ENCODE peak calls at places on chromosomes 5 and 9, in nine cellular contexts. One of them, this sample, is unnamed.

GRCh38 chr9:136089697-136090045 is 5.4 kb downstream of the NACC2 start:
- DNase-seq in activated T-cell treated with anti-CD3 and anti-CD28 coated beads, Interleukin-2, amount 50 U/mL, for 72 hours: no peak
- DNase-seq in fibroblast of lung: peak
- DNase-seq in Calu3: no peak
- DNase-seq in naive B cell: no peak
- DNase-seq in neural progenitor cell: no peak
- DNase-seq in tibial artery: no peak
- DNase-seq in cardiac fibroblast: peak
- DNase-seq in foreskin fibroblast: peak
- DNase-seq in this sample: no peak

GRCh38 chr5:147226512-147226911 is 8.3 kb upstream of the STK32A start:
- DNase-seq in fibroblast of lung: no peak
- DNase-seq in naive B cell: no peak
- DNase-seq in Calu3: no peak
- DNase-seq in neural progenitor cell: no peak
- DNase-seq in cardiac fibroblast: no peak
- DNase-seq in tibial artery: no peak
- DNase-seq in activated T-cell treated with anti-CD3 and anti-CD28 coated beads, Interleukin-2, amount 50 U/mL, for 72 hours: no peak
- DNase-seq in foreskin fibroblast: no peak
- DNase-seq in this sample: no peak

GRCh38 chr9:97237311-97237786 is 70.1 kb upstream of the CCDC180 start:
- DNase-seq in activated T-cell treated with anti-CD3 and anti-CD28 coated beads, Interleukin-2, amount 50 U/mL, for 72 hours: no peak
- DNase-seq in naive B cell: no peak
- DNase-seq in fibroblast of lung: no peak
- DNase-seq in foreskin fibroblast: no peak
- DNase-seq in Calu3: no peak
- DNase-seq in neural progenitor cell: peak
- DNase-seq in tibial artery: no peak
- DNase-seq in cardiac fibroblast: no peak
- DNase-seq in this sample: no peak

GRCh38 chr9:14780251-14780650 is 57.7 kb upstream of the CER1 start:
- DNase-seq in neural progenitor cell: no peak
- DNase-seq in foreskin fibroblast: no peak
- DNase-seq in Calu3: no peak
- DNase-seq in activated T-cell treated with anti-CD3 and anti-CD28 coated beads, Interleukin-2, amount 50 U/mL, for 72 hours: no peak
- DNase-seq in fibroblast of lung: no peak
- DNase-seq in tibial artery: no peak
- DNase-seq in naive B cell: no peak
- DNase-seq in cardiac fibroblast: no peak
- DNase-seq in this sample: no peak

GRCh38 chr5:50655067-50655809 is 11.2 kb upstream of the PARP8 start:
- DNase-seq in cardiac fibroblast: no peak
- DNase-seq in Calu3: no peak
- DNase-seq in neural progenitor cell: no peak
- DNase-seq in naive B cell: no peak
- DNase-seq in fibroblast of lung: no peak
- DNase-seq in activated T-cell treated with anti-CD3 and anti-CD28 coated beads, Interleukin-2, amount 50 U/mL, for 72 hours: no peak
- DNase-seq in foreskin fibroblast: no peak
- DNase-seq in tibial artery: no peak
- DNase-seq in this sample: no peak

GRCh38 chr5:155697236-155697635 is 629.7 kb upstream of the SGCD start:
- DNase-seq in tibial artery: no peak
- DNase-seq in cardiac fibroblast: no peak
- DNase-seq in neural progenitor cell: no peak
- DNase-seq in naive B cell: no peak
- DNase-seq in foreskin fibroblast: no peak
- DNase-seq in fibroblast of lung: no peak
- DNase-seq in activated T-cell treated with anti-CD3 and anti-CD28 coated beads, Interleukin-2, amount 50 U/mL, for 72 hours: no peak
- DNase-seq in Calu3: no peak
- DNase-seq in this sample: no peak

GRCh38 chr9:37446401-37446800 is 18.8 kb downstream of the ZBTB5 start:
- DNase-seq in foreskin fibroblast: peak
- DNase-seq in activated T-cell treated with anti-CD3 and anti-CD28 coated beads, Interleukin-2, amount 50 U/mL, for 72 hours: no peak
- DNase-seq in tibial artery: no peak
- DNase-seq in Calu3: no peak
- DNase-seq in naive B cell: no peak
- DNase-seq in cardiac fibroblast: no peak
- DNase-seq in fibroblast of lung: no peak
- DNase-seq in neural progenitor cell: no peak
- DNase-seq in this sample: no peak

GRCh38 chr5:51013036-51013435 is 346.6 kb downstream of the PARP8 start:
- DNase-seq in activated T-cell treated with anti-CD3 and anti-CD28 coated beads, Interleukin-2, amount 50 U/mL, for 72 hours: no peak
- DNase-seq in Calu3: no peak
- DNase-seq in naive B cell: no peak
- DNase-seq in cardiac fibroblast: no peak
- DNase-seq in tibial artery: no peak
- DNase-seq in neural progenitor cell: no peak
- DNase-seq in fibroblast of lung: no peak
- DNase-seq in foreskin fibroblast: no peak
- DNase-seq in this sample: no peak

GRCh38 chr5:77133061-77133758 is 46.1 kb upstream of the ZBED3 start:
- DNase-seq in fibroblast of lung: peak
- DNase-seq in activated T-cell treated with anti-CD3 and anti-CD28 coated beads, Interleukin-2, amount 50 U/mL, for 72 hours: no peak
- DNase-seq in naive B cell: no peak
- DNase-seq in neural progenitor cell: no peak
- DNase-seq in cardiac fibroblast: peak
- DNase-seq in tibial artery: peak
- DNase-seq in foreskin fibroblast: peak
- DNase-seq in Calu3: peak
- DNase-seq in this sample: no peak

GRCh38 chr9:37486256-37486615 is 488 bp downstream of the POLR1E start:
- DNase-seq in neural progenitor cell: no peak
- DNase-seq in tibial artery: no peak
- DNase-seq in cardiac fibroblast: no peak
- DNase-seq in fibroblast of lung: no peak
- DNase-seq in naive B cell: no peak
- DNase-seq in activated T-cell treated with anti-CD3 and anti-CD28 coated beads, Interleukin-2, amount 50 U/mL, for 72 hours: no peak
- DNase-seq in Calu3: no peak
- DNase-seq in foreskin fibroblast: no peak
- DNase-seq in this sample: no peak

GRCh38 chr5:138867011-138867410 is 8.1 kb downstream of the LRRTM2 start:
- DNase-seq in activated T-cell treated with anti-CD3 and anti-CD28 coated beads, Interleukin-2, amount 50 U/mL, for 72 hours: no peak
- DNase-seq in tibial artery: no peak
- DNase-seq in neural progenitor cell: no peak
- DNase-seq in fibroblast of lung: no peak
- DNase-seq in foreskin fibroblast: no peak
- DNase-seq in cardiac fibroblast: no peak
- DNase-seq in naive B cell: no peak
- DNase-seq in Calu3: no peak
- DNase-seq in this sample: no peak

GRCh38 chr9:116549786-116550660 is 137.1 kb upstream of the TRIM32 start:
- DNase-seq in fibroblast of lung: peak
- DNase-seq in naive B cell: no peak
- DNase-seq in neural progenitor cell: no peak
- DNase-seq in foreskin fibroblast: peak
- DNase-seq in cardiac fibroblast: no peak
- DNase-seq in activated T-cell treated with anti-CD3 and anti-CD28 coated beads, Interleukin-2, amount 50 U/mL, for 72 hours: no peak
- DNase-seq in tibial artery: no peak
- DNase-seq in Calu3: no peak
- DNase-seq in this sample: no peak

GRCh38 chr5:130109152-130109551 is 204.9 kb downstream of the CHSY3 start:
- DNase-seq in activated T-cell treated with anti-CD3 and anti-CD28 coated beads, Interleukin-2, amount 50 U/mL, for 72 hours: no peak
- DNase-seq in naive B cell: peak
- DNase-seq in fibroblast of lung: peak
- DNase-seq in Calu3: peak
- DNase-seq in tibial artery: no peak
- DNase-seq in foreskin fibroblast: peak
- DNase-seq in neural progenitor cell: peak
- DNase-seq in cardiac fibroblast: peak
- DNase-seq in this sample: no peak

GRCh38 chr5:148740966-148741742 is 85.3 kb upstream of the ADRB2 start:
- DNase-seq in naive B cell: peak
- DNase-seq in neural progenitor cell: peak
- DNase-seq in Calu3: peak
- DNase-seq in cardiac fibroblast: peak
- DNase-seq in activated T-cell treated with anti-CD3 and anti-CD28 coated beads, Interleukin-2, amount 50 U/mL, for 72 hours: no peak
- DNase-seq in fibroblast of lung: peak
- DNase-seq in tibial artery: no peak
- DNase-seq in foreskin fibroblast: peak
- DNase-seq in this sample: no peak

GRCh38 chr9:34070601-34071340 is 22.1 kb upstream of the UBAP2 start:
- DNase-seq in tibial artery: no peak
- DNase-seq in naive B cell: no peak
- DNase-seq in Calu3: no peak
- DNase-seq in activated T-cell treated with anti-CD3 and anti-CD28 coated beads, Interleukin-2, amount 50 U/mL, for 72 hours: no peak
- DNase-seq in fibroblast of lung: no peak
- DNase-seq in cardiac fibroblast: no peak
- DNase-seq in foreskin fibroblast: peak
- DNase-seq in neural progenitor cell: no peak
- DNase-seq in this sample: no peak

GRCh38 chr9:136351237-136351800 is 12.2 kb downstream of the DNLZ start:
- DNase-seq in activated T-cell treated with anti-CD3 and anti-CD28 coated beads, Interleukin-2, amount 50 U/mL, for 72 hours: no peak
- DNase-seq in fibroblast of lung: no peak
- DNase-seq in naive B cell: no peak
- DNase-seq in Calu3: no peak
- DNase-seq in cardiac fibroblast: no peak
- DNase-seq in neural progenitor cell: no peak
- DNase-seq in foreskin fibroblast: peak
- DNase-seq in tibial artery: no peak
- DNase-seq in this sample: no peak

GRCh38 chr5:16808936-16809815 is 126.9 kb downstream of the MYO10 start:
- DNase-seq in cardiac fibroblast: no peak
- DNase-seq in neural progenitor cell: no peak
- DNase-seq in tibial artery: no peak
- DNase-seq in fibroblast of lung: no peak
- DNase-seq in foreskin fibroblast: no peak
- DNase-seq in activated T-cell treated with anti-CD3 and anti-CD28 coated beads, Interleukin-2, amount 50 U/mL, for 72 hours: no peak
- DNase-seq in Calu3: no peak
- DNase-seq in naive B cell: no peak
- DNase-seq in this sample: no peak

GRCh38 chr5:60529001-60529400 is 171.0 kb downstream of the DEPDC1B start:
- DNase-seq in neural progenitor cell: no peak
- DNase-seq in naive B cell: no peak
- DNase-seq in tibial artery: no peak
- DNase-seq in activated T-cell treated with anti-CD3 and anti-CD28 coated beads, Interleukin-2, amount 50 U/mL, for 72 hours: no peak
- DNase-seq in cardiac fibroblast: no peak
- DNase-seq in Calu3: no peak
- DNase-seq in fibroblast of lung: no peak
- DNase-seq in foreskin fibroblast: no peak
- DNase-seq in this sample: no peak

GRCh38 chr9:38036359-38037084 is 32.5 kb downstream of the SHB start:
- DNase-seq in cardiac fibroblast: peak
- DNase-seq in Calu3: no peak
- DNase-seq in tibial artery: peak
- DNase-seq in fibroblast of lung: peak
- DNase-seq in foreskin fibroblast: peak
- DNase-seq in neural progenitor cell: no peak
- DNase-seq in naive B cell: no peak
- DNase-seq in activated T-cell treated with anti-CD3 and anti-CD28 coated beads, Interleukin-2, amount 50 U/mL, for 72 hours: no peak
- DNase-seq in this sample: no peak

GRCh38 chr9:91534374-91534773 is 110.7 kb upstream of the NFIL3 start:
- DNase-seq in naive B cell: no peak
- DNase-seq in Calu3: no peak
- DNase-seq in tibial artery: no peak
- DNase-seq in neural progenitor cell: no peak
- DNase-seq in fibroblast of lung: peak
- DNase-seq in activated T-cell treated with anti-CD3 and anti-CD28 coated beads, Interleukin-2, amount 50 U/mL, for 72 hours: no peak
- DNase-seq in foreskin fibroblast: no peak
- DNase-seq in cardiac fibroblast: no peak
- DNase-seq in this sample: no peak

GRCh38 chr9:91119679-91120078 is 242.0 kb downstream of the AUH start:
- DNase-seq in cardiac fibroblast: peak
- DNase-seq in Calu3: no peak
- DNase-seq in foreskin fibroblast: peak
- DNase-seq in neural progenitor cell: no peak
- DNase-seq in fibroblast of lung: peak
- DNase-seq in activated T-cell treated with anti-CD3 and anti-CD28 coated beads, Interleukin-2, amount 50 U/mL, for 72 hours: no peak
- DNase-seq in naive B cell: no peak
- DNase-seq in tibial artery: no peak
- DNase-seq in this sample: no peak

This sample was measured in stimulated activated CD4-positive, alpha-beta T cell treated with anti-CD3 and anti-CD28 coated beads, Interleukin-4, amount 100 ng/mL, for 24 hours.